ENCODE peak calls at places on chromosomes 6 and 20, in seven cellular contexts. T, Q, L, Y, K, U and F are unnamed samples.

GRCh38 chr6:88380083-88380482 is 213.9 kb upstream of the CNR1 start:
- DNase-seq in T (no peak), Q (no peak), L (peak; percentile 94), Y (peak; percentile 90), K (no peak), U (no peak), F (peak; percentile 58)

GRCh38 chr6:54291146-54291545 is 17.1 kb upstream of the TINAG start:
- DNase-seq in T (no peak), Q (no peak), L (peak; percentile 94), Y (peak; percentile 82), K (no peak), U (no peak), F (peak; percentile 30)

GRCh38 chr6:159692303-159693127 is 526 bp downstream of the SOD2 start:
- DNase-seq in T (peak; percentile 27), Q (peak; percentile 64), L (peak; percentile 59), Y (peak; percentile 31), K (peak; percentile 34), U (peak; percentile 90), F (peak; percentile 78)

GRCh38 chr20:10225439-10226080 is 6.9 kb downstream of the SNAP25 start:
- DNase-seq in T (no peak), Q (peak; percentile 35), L (no peak), Y (peak; percentile 77), K (no peak), U (no peak), F (peak; percentile 45)

GRCh38 chr6:161677188-161677587 is 403.3 kb upstream of the AGPAT4 start:
- DNase-seq in T (no peak), Q (no peak), L (no peak), Y (no peak), K (no peak), U (peak; percentile 78), F (no peak)

GRCh38 chr20:41119593-41120561 is 17.5 kb upstream of the PLCG1 start:
- DNase-seq in T (no peak), Q (no peak), L (no peak), Y (peak; percentile 45), K (peak; percentile 53), U (no peak), F (no peak)

GRCh38 chr6:101666256-101666655 is 272.7 kb downstream of the GRIK2 start:
- DNase-seq in T (no peak), Q (no peak), L (no peak), Y (peak; percentile 56), K (no peak), U (no peak), F (no peak)

GRCh38 chr6:47407295-47408281 is 70.0 kb upstream of the CD2AP start:
- DNase-seq in T (no peak), Q (no peak), L (no peak), Y (peak; percentile 4), K (no peak), U (no peak), F (no peak)

GRCh38 chr6:53043626-53044025 is 21.6 kb upstream of the FBXO9 start:
- DNase-seq in T (no peak), Q (no peak), L (no peak), Y (peak; percentile 69), K (no peak), U (no peak), F (no peak)

GRCh38 chr6:28922004-28922840 is 1.6 kb downstream of the TRIM27 start:
- DNase-seq in T (no peak), Q (peak; percentile 24), L (no peak), Y (peak; percentile 15), K (no peak), U (no peak), F (peak; percentile 65)

GRCh38 chr20:22403860-22404608 is 180.3 kb downstream of the FOXA2 start:
- DNase-seq in T (peak; percentile 20), Q (peak; percentile 5), L (no peak), Y (peak; percentile 35), K (no peak), U (no peak), F (no peak)

GRCh38 chr20:32507998-32508774 is 76.9 kb downstream of the NOL4L start:
- DNase-seq in T (no peak), Q (no peak), L (no peak), Y (no peak), K (no peak), U (no peak), F (peak; percentile 87)

GRCh38 chr6:135692426-135692825 is 159.1 kb upstream of the PDE7B start:
- DNase-seq in T (no peak), Q (no peak), L (no peak), Y (no peak), K (no peak), U (no peak), F (no peak)